ENCODE peak calls at places on chromosomes 5 and 9, in five cellular contexts. B is A549; L is esophagus squamous epithelium; W is psoas muscle; U is naive thymus-derived CD4-positive, alpha-beta T cell. Y is an unnamed sample.

GRCh38 chr5:176888865-176889165 is 10.3 kb downstream of the HK3 start:
- DNase-seq in W (no peak), U (no peak), B (no peak), L (no peak), Y (no peak)

GRCh38 chr9:73869261-73869660 is 627.9 kb upstream of the RORB start:
- DNase-seq in W (no peak), U (no peak), L (no peak), B (no peak), Y (no peak)

GRCh38 chr5:154309361-154309725 is 118.8 kb downstream of the GALNT10 start:
- DNase-seq in B (no peak), L (no peak), W (no peak), U (no peak), Y (no peak)

GRCh38 chr5:181173420-181174342 is 26.3 kb downstream of the OR2V2 start:
- DNase-seq in B (peak; percentile 84), W (peak; percentile 37), U (peak; percentile 19), L (no peak), Y (no peak)

GRCh38 chr9:21766096-21766495 is 36.3 kb upstream of the MTAP start:
- DNase-seq in L (no peak), B (no peak), W (no peak), U (no peak), Y (no peak)

GRCh38 chr9:4316409-4316808 is 16.5 kb upstream of the GLIS3 start:
- DNase-seq in U (no peak), W (no peak), B (no peak), L (no peak), Y (no peak)

GRCh38 chr9:121773286-121773953 is 122.0 kb downstream of the DAB2IP start:
- DNase-seq in L (no peak), W (no peak), B (no peak), U (no peak), Y (no peak)

GRCh38 chr9:93673844-93674334 is 97.5 kb downstream of the PHF2 start:
- DNase-seq in L (no peak), B (no peak), U (peak; percentile 4), W (peak; percentile 43), Y (no peak)

GRCh38 chr5:163489055-163489744 is 16.2 kb upstream of the MAT2B start:
- DNase-seq in B (no peak), L (no peak), U (no peak), W (no peak), Y (no peak)

GRCh38 chr9:78304357-78304756 is 7.4 kb downstream of the PSAT1 start:
- DNase-seq in U (no peak), B (no peak), W (no peak), L (no peak), Y (no peak)

GRCh38 chr9:78303377-78304062 is 6.6 kb downstream of the PSAT1 start:
- DNase-seq in U (no peak), W (no peak), L (no peak), B (no peak), Y (no peak)

GRCh38 chr9:78311075-78311474 is 14.2 kb downstream of the PSAT1 start:
- DNase-seq in U (no peak), L (no peak), B (no peak), W (no peak), Y (no peak)

GRCh38 chr9:78306222-78307076 is 9.5 kb downstream of the PSAT1 start:
- DNase-seq in B (no peak), W (no peak), U (no peak), L (no peak), Y (no peak)

GRCh38 chr9:78307360-78307759 is 10.4 kb downstream of the PSAT1 start:
- DNase-seq in B (no peak), U (no peak), L (no peak), W (no peak), Y (no peak)
- H3K4me3 ChIP-seq in B (no peak overlapping the region), U (no peak overlapping the region), L (no peak overlapping the region), W (no peak overlapping the region), Y (no peak overlapping the region)

GRCh38 chr5:50710838-50711237 is 44.4 kb downstream of the PARP8 start:
- DNase-seq in W (no peak), U (no peak), B (no peak), L (no peak), Y (no peak)
- H3K4me3 ChIP-seq in W (no peak overlapping the region), U (peak overlapping the region; percentile 31), B (no peak overlapping the region), L (no peak overlapping the region), Y (peak overlapping the region; percentile 3)

DNA sequence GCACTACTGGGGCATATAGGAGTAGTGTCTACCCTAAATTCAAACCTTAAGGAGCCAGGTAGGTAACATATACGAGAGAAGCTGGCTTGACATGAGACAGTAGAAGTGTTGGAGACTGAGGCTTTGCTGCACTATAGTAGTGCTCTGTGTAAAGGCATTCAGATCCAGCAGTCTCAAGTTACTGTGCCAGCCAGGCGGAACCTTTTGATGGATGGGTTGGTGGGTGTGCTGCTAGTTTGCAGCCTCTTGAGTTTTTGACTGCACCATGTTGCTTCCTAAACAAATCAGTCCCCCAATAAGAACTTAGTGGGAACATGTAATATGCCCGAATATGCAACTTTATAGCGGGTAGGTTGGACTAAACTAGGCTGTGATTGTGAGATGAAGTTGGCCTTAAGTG is 1.5 kb downstream of the CLTA start:
- DNase-seq in W (no peak), U (no peak), B (no peak), L (no peak), Y (no peak)
- H3K4me3 ChIP-seq in W (peak overlapping the region; percentile 95), U (peak overlapping the region; percentile 98), B (peak overlapping the region; percentile 87), L (peak overlapping the region; percentile 77), Y (peak overlapping the region; percentile 98)

DNA sequence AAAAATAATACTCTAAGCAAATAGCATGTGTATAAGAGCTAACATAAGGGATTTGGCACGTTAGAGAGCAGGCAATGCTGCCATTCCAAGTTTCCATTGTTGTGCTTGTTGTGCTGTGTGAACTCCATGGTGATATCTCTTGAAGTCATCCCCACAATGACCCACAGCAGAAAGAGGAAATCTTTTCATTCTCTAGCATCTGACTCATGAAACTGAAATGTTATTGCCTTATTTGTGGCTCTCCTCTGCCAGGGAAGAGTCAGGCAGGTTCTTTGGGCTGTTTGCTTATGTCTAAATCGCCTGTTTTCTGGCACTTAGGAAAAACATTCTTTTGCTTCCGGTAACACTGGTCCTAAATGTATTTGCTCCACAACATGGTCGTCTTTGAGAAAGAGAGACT is 188.6 kb downstream of the CSNK1G3 start:
- DNase-seq in L (no peak), B (peak; percentile 29), U (no peak), W (no peak), Y (no peak)
- H3K4me3 ChIP-seq in L (no peak overlapping the region), B (no peak overlapping the region), U (no peak overlapping the region), W (no peak overlapping the region), Y (no peak overlapping the region)

Y was measured in dorsolateral prefrontal cortex.